ENCODE peak calls at places on chromosomes 7 and 10, in eight cellular contexts. E is H1, R is GM23338, V is spleen, O is transverse colon, A is GM12891, N is stomach, K is GM12878. H is an unnamed sample.

GRCh38 chr7:84092207-84092606 is 102.4 kb downstream of the SEMA3A start:
- DNase-seq in E (no peak), R (no peak), V (no peak), O (no peak), A (no peak), N (no peak), K (no peak), H (no peak)

GRCh38 chr10:110643670-110644597 is at the start of gene RBM20:
- DNase-seq in E (peak), R (peak), V (peak), O (peak), A (peak), N (no peak), K (no peak), H (no peak)

GRCh38 chr10:26554246-26554645 is 116.1 kb downstream of the APBB1IP start:
- DNase-seq in E (no peak), R (no peak), V (no peak), O (no peak), A (no peak), N (no peak), K (no peak), H (no peak)

GRCh38 chr10:80313523-80313922 is 24.1 kb upstream of the MAT1A start:
- DNase-seq in E (no peak), R (no peak), V (no peak), O (no peak), A (no peak), N (no peak), K (no peak), H (no peak)

GRCh38 chr10:70907619-70908425 is 19.5 kb upstream of the PCBD1 start:
- DNase-seq in E (no peak), R (no peak), V (peak), O (peak), A (no peak), N (no peak), K (no peak), H (no peak)

GRCh38 chr10:72364239-72364777 is 9.6 kb upstream of the DNAJB12 start:
- DNase-seq in E (peak), R (peak), V (peak), O (peak), A (peak), N (peak), K (peak), H (peak)

GRCh38 chr10:51544933-51545332 is 154.5 kb downstream of the CSTF2T start:
- DNase-seq in E (no peak), R (no peak), V (no peak), O (no peak), A (no peak), N (no peak), K (no peak), H (no peak)

GRCh38 chr7:121416533-121416932 is 20.4 kb upstream of the FAM3C start:
- DNase-seq in E (no peak), R (no peak), V (no peak), O (no peak), A (no peak), N (no peak), K (no peak), H (no peak)

GRCh38 chr10:6321880-6322279 is 119.1 kb downstream of the PFKFB3 start:
- DNase-seq in E (no peak), R (no peak), V (no peak), O (no peak), A (no peak), N (no peak), K (no peak), H (no peak)

GRCh38 chr10:131226831-131227740 is 84.4 kb downstream of the TCERG1L start:
- DNase-seq in E (no peak), R (no peak), V (peak), O (no peak), A (no peak), N (no peak), K (no peak), H (no peak)

GRCh38 chr7:111357691-111358090 is 204.6 kb downstream of the IMMP2L start:
- DNase-seq in E (no peak), R (no peak), V (no peak), O (no peak), A (no peak), N (no peak), K (no peak), H (no peak)

GRCh38 chr7:106538638-106539037 is 122.3 kb downstream of the CCDC71L start:
- DNase-seq in E (no peak), R (no peak), V (no peak), O (no peak), A (no peak), N (no peak), K (no peak), H (no peak)

GRCh38 chr7:131183611-131184119 is 144.0 kb upstream of the MKLN1 start:
- DNase-seq in E (no peak), R (no peak), V (no peak), O (peak), A (no peak), N (no peak), K (no peak), H (no peak)

GRCh38 chr7:131190146-131190545 is 137.5 kb upstream of the MKLN1 start:
- DNase-seq in E (peak), R (peak), V (no peak), O (no peak), A (no peak), N (no peak), K (no peak), H (no peak)

GRCh38 chr7:131189488-131189887 is 138.2 kb upstream of the MKLN1 start:
- DNase-seq in E (no peak), R (no peak), V (no peak), O (no peak), A (no peak), N (no peak), K (no peak), H (no peak)

GRCh38 chr7:131188367-131189339 is 139.0 kb upstream of the MKLN1 start:
- DNase-seq in E (no peak), R (no peak), V (no peak), O (no peak), A (peak), N (no peak), K (peak), H (no peak)

DNA sequence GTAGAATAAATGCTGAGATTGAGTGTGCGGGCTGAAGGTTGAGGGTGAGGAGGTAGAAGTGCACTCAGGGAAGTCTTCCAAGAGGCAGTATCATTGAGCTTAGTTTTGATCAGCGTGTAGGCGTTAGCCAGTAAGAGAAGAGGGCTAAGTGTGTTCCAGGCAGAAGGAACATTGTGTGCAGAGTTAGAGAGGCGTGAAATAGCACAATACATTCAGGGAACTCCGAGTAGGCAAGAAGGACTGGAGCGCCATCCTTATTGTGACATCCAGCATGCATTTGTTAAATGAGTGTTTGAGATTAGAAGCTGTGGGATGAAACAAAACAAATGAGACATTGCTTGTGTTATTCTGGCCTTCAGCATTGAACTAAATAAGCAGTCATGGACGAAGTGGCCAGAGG is 140.9 kb upstream of the MKLN1 start:
- DNase-seq in E (no peak), R (no peak), V (no peak), O (no peak), A (no peak), N (no peak), K (no peak), H (no peak)
- TF ChIP-seq POLR2AphosphoS5 in E (no peak), R (no peak), V (no peak), O (no peak), A (no peak), N (no peak), K (no peak), H (no peak)

GRCh38 chr10:79270471-79271246 is 76.6 kb upstream of the PPIF start:
- DNase-seq in E (no peak), R (no peak), V (no peak), O (no peak), A (no peak), N (no peak), K (no peak), H (no peak)
- TF ChIP-seq POLR2AphosphoS5 in E (no peak), R (no peak), V (peak), O (no peak), A (no peak), N (no peak), K (no peak), H (no peak)

GRCh38 chr10:33421789-33422188 is 87.3 kb upstream of the NRP1 start:
- DNase-seq in E (no peak), R (no peak), V (no peak), O (no peak), A (no peak), N (no peak), K (no peak), H (no peak)
- TF ChIP-seq POLR2AphosphoS5 in E (no peak), R (no peak), V (no peak), O (no peak), A (no peak), N (no peak), K (no peak), H (no peak)

DNA sequence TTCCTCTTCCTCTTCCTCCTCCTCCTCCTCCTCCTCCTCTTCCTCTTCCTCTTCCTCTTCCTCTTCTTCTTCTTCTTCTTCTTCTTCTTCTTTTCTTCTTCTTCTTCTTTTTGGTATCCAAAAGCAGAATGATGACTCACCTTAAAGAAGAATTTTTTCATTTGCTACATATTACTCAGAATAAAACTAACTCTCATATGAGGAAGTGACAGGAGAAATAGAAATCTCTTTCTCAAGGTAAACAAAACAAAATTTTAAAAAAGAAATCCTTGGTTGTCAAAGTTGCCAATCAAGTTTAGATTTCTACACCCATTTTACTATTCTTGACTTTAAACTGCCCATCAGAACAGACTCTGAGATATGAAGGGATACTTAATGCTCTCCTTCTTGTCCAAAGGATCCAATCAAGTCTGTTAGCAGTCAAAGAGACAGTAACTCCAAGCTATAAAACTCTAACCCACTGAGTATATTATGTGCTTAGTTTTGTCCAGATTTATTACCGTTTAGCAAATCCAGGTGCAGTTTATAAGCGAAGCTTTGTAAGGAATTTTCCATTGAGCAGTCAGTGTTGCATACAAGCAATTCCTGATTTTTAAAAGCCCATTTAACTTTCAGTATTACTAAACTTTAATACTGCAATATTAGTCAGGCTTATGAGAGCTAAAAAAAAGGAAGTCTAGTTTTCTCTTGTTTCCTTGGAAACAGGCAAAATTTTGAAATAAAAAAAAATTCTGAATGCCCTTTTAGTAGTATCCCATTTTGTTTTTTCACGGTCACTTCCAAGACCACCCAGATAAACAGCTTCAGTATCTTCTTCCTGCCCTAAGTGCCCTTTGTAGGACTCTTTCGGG is 43.2 kb upstream of the SNX13 start:
- DNase-seq in E (no peak), R (no peak), V (no peak), O (no peak), A (no peak), N (no peak), K (no peak), H (no peak)
- TF ChIP-seq POLR2AphosphoS5 in E (no peak), R (no peak), V (no peak), O (no peak), A (no peak), N (no peak), K (no peak), H (no peak)

GRCh38 chr10:125442856-125443540 is 240.0 kb downstream of the TEX36 start:
- DNase-seq in E (no peak), R (no peak), V (no peak), O (no peak), A (no peak), N (no peak), K (no peak), H (no peak)
- TF ChIP-seq POLR2AphosphoS5 in E (no peak), R (no peak), V (no peak), O (no peak), A (no peak), N (no peak), K (no peak), H (no peak)

GRCh38 chr7:27929127-27929526 is 189.2 kb downstream of the TAX1BP1 start:
- DNase-seq in E (no peak), R (no peak), V (no peak), O (no peak), A (no peak), N (no peak), K (no peak), H (no peak)

GRCh38 chr7:27936244-27937102 is 196.5 kb downstream of the TAX1BP1 start:
- DNase-seq in E (no peak), R (no peak), V (no peak), O (no peak), A (no peak), N (no peak), K (no peak), H (peak)

GRCh38 chr7:27930910-27931476 is 191.0 kb downstream of the TAX1BP1 start:
- DNase-seq in E (no peak), R (no peak), V (no peak), O (no peak), A (no peak), N (no peak), K (no peak), H (no peak)

GRCh38 chr7:27928001-27928400 is 188.0 kb downstream of the TAX1BP1 start:
- DNase-seq in E (no peak), R (no peak), V (no peak), O (no peak), A (no peak), N (no peak), K (no peak), H (no peak)

DNA sequence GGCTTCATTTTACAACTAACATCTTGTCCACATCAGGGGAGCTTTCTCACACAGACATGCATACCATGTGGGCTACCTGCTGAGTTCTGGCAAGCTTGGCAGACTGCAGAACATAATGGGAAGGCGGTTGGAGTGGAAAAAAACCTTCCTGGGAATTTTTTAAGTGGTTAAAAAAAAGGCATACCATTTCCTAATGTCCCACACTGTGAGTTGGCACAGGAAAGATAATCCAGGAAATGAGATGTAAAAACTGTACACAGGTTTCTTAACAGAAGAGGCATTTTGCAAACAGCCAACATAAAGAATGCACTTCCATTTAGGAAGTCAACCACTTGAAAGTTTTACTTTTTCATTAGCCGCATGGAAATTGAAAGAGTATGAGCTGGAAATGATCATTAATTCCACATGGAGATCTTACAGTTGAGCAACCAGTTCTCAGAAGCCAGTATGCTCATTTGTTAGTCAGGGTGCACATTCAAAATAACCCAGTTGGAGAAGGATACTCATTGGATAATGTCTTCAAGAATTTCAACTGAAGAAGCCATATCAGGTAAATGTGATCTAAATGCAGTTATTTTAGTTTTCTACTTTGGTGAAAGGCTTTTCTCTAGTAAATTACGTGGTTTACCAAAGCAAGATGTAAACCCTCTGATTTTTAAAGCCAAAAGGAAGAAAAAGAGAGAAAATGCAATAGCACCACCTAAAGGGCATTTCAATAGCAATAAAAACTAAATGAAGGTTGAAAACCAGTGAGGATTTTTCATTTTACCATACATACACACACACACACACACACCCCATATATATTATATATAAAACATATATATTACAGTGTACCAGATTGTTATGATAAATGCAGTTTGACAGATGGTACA is 194.0 kb downstream of the TAX1BP1 start:
- DNase-seq in E (no peak), R (peak), V (no peak), O (no peak), A (no peak), N (no peak), K (no peak), H (no peak)
- TF ChIP-seq POLR2AphosphoS5 in E (no peak), R (no peak), V (no peak), O (no peak), A (no peak), N (no peak), K (no peak), H (no peak)

GRCh38 chr10:125060486-125060850 is 99.9 kb downstream of the CTBP2 start:
- DNase-seq in E (no peak), R (no peak), V (no peak), O (no peak), A (no peak), N (no peak), K (no peak), H (peak)

GRCh38 chr10:125056161-125057132 is 103.9 kb downstream of the CTBP2 start:
- DNase-seq in E (no peak), R (no peak), V (peak), O (no peak), A (no peak), N (no peak), K (no peak), H (no peak)

GRCh38 chr10:125060038-125060437 is 100.3 kb downstream of the CTBP2 start:
- DNase-seq in E (no peak), R (no peak), V (no peak), O (no peak), A (no peak), N (no peak), K (no peak), H (no peak)

GRCh38 chr10:125054664-125055273 is 105.6 kb downstream of the CTBP2 start:
- DNase-seq in E (no peak), R (no peak), V (no peak), O (no peak), A (no peak), N (no peak), K (no peak), H (no peak)

GRCh38 chr10:125057158-125058001 is 103.0 kb downstream of the CTBP2 start:
- DNase-seq in E (no peak), R (no peak), V (peak), O (peak), A (no peak), N (no peak), K (no peak), H (peak)
- TF ChIP-seq POLR2AphosphoS5 in E (no peak), R (no peak), V (peak), O (no peak), A (no peak), N (no peak), K (no peak), H (peak)